ENCODE peak calls at places on chromosomes 1 and 21, in five cellular contexts. E, T, S, X and H are unnamed samples.

GRCh38 chr1:154951901-154952657 is 3.8 kb downstream of the PBXIP1 start:
- DNase-seq in S (no peak), T (no peak), X (no peak), E (no peak), H (no peak)

GRCh38 chr21:35400233-35400939 is 351.3 kb upstream of the RUNX1 start:
- DNase-seq in S (peak; percentile 73), T (no peak), E (no peak), X (no peak), H (peak; percentile 15)

GRCh38 chr1:99365121-99365520 is 100.8 kb downstream of the PLPPR4 start:
- DNase-seq in X (no peak), E (no peak), T (no peak), S (no peak), H (no peak)

GRCh38 chr1:149844096-149844495 is 55.3 kb upstream of the BOLA1 start:
- DNase-seq in X (no peak), S (no peak), E (no peak), T (no peak), H (peak; percentile 14)

GRCh38 chr1:67484492-67484891 is 54.3 kb upstream of the SERBP1 start:
- DNase-seq in S (no peak), T (no peak), X (no peak), E (no peak), H (no peak)

GRCh38 chr1:156310962-156311361 is 11.9 kb upstream of the VHLL start:
- DNase-seq in X (no peak), S (no peak), T (no peak), E (no peak), H (peak; percentile 19)

GRCh38 chr1:162502928-162503327 is 5.3 kb downstream of the UHMK1 start:
- DNase-seq in X (no peak), T (no peak), E (no peak), S (no peak), H (no peak)

GRCh38 chr1:76465030-76465429 is 390.5 kb downstream of the ST6GALNAC3 start:
- DNase-seq in E (no peak), T (no peak), S (peak; percentile 38), X (no peak), H (no peak)

GRCh38 chr1:14561014-14561693 is 37.3 kb upstream of the KAZN start:
- DNase-seq in X (no peak), E (no peak), T (no peak), S (no peak), H (no peak)

GRCh38 chr1:172163479-172164215 is 256.8 kb upstream of the C1orf105 start:
- DNase-seq in E (no peak), X (no peak), T (no peak), S (no peak), H (no peak)

GRCh38 chr21:41627428-41627827 is 119.5 kb upstream of the TMPRSS2 start:
- DNase-seq in S (no peak), X (no peak), E (no peak), T (no peak), H (no peak)

GRCh38 chr1:69991644-69992043 is 213.7 kb downstream of the LRRC40 start:
- DNase-seq in S (no peak), T (no peak), E (no peak), X (no peak), H (no peak)

GRCh38 chr1:166839600-166840308 is 479 bp downstream of the POGK start:
- DNase-seq in E (peak; percentile 69), X (peak; percentile 51), T (no peak), S (peak; percentile 36), H (peak; percentile 93)

GRCh38 chr21:15171546-15171945 is 106.7 kb upstream of the NRIP1 start:
- DNase-seq in S (no peak), X (no peak), E (no peak), T (no peak), H (no peak)

GRCh38 chr1:184754479-184755225 is at the start of gene EDEM3:
- DNase-seq in S (peak; percentile 99), X (peak; percentile 97), E (peak; percentile 100), T (peak; percentile 99), H (peak; percentile 99)

GRCh38 chr21:39098696-39099111 is 84.5 kb downstream of the PSMG1 start:
- DNase-seq in T (no peak), S (peak; percentile 37), X (no peak), E (no peak), H (no peak)

GRCh38 chr1:21251773-21252471 is 38.3 kb downstream of the ECE1 start:
- DNase-seq in T (no peak), E (peak; percentile 86), S (peak; percentile 94), X (peak; percentile 68), H (peak; percentile 77)

GRCh38 chr1:183604811-183605210 is 14.6 kb upstream of the NCF2 start:
- DNase-seq in E (no peak), S (no peak), T (no peak), X (no peak), H (no peak)

GRCh38 chr1:9229549-9229948 is 5.0 kb upstream of the H6PD start:
- DNase-seq in T (no peak), S (no peak), X (no peak), E (no peak), H (no peak)

GRCh38 chr21:41465176-41465781 is 39.2 kb downstream of the MX1 start:
- DNase-seq in X (no peak), T (no peak), S (no peak), E (no peak), H (no peak)

GRCh38 chr1:227923353-227924167 is 24.2 kb downstream of the WNT9A start:
- DNase-seq in S (no peak), X (no peak), T (no peak), E (no peak), H (no peak)

GRCh38 chr1:233085566-233085965 is 135.2 kb downstream of the NTPCR start:
- DNase-seq in E (no peak), T (no peak), S (no peak), X (no peak), H (no peak)

GRCh38 chr1:91803847-91804545 is 82.0 kb downstream of the TGFBR3 start:
- DNase-seq in X (no peak), E (no peak), S (no peak), T (no peak), H (peak; percentile 85)

GRCh38 chr1:109640285-109640865 is 15.5 kb upstream of the GSTM4 start:
- DNase-seq in E (peak; percentile 81), X (peak; percentile 90), T (peak; percentile 94), S (peak; percentile 60), H (peak; percentile 98)

GRCh38 chr21:28230559-28230958 is 762.1 kb downstream of the LTN1 start:
- DNase-seq in S (peak; percentile 49), T (no peak), E (no peak), X (no peak), H (no peak)

GRCh38 chr1:218284917-218285635 is at the start of gene RRP15:
- DNase-seq in E (peak; percentile 89), X (peak; percentile 81), S (peak; percentile 80), T (peak; percentile 96), H (peak; percentile 98)
- TF ChIP-seq POLR2A in E (no peak), X (no peak), S (peak; percentile 56), T (peak; percentile 21), H (no peak)

GRCh38 chr1:31703431-31704260 is at the start of gene COL16A1:
- DNase-seq in T (peak; percentile 90), E (peak; percentile 82), X (peak; percentile 92), S (no peak), H (peak; percentile 62)
- TF ChIP-seq POLR2A in T (peak; percentile 62), E (no peak), X (peak; percentile 57), S (no peak), H (no peak)

DNA sequence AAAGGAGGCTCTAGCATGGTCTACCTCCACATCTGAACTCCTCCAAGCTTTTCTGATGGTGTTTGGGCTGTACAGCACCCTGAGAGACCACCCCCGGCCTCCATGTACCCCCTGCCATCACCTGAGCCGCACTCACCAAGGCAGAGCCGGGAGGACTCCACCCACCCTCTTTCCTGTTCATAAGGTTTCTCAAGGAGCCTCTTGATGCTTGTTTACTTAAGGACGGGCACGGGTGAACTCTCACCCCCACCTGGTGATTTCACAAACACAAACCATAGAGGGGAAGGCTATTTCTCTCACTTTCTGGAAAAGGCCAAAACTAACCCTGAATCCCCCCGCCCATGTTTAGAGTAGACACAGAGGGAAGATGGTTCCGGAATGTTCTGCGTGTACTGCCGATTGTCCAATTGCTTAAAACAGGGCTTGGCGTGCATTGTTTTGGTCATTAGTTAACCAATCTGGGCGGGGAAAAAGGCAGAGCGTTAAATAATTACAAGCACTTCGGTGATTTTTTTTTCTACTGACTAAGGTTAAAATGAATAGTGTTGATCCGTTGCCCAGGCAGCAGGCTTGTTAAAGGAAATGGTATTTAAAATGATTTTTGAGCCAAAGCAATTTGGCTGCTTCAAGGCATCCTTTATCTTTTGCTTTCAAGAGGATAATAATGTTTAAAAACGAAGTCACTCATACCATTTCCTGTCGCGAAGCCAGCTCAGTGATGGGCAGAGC is 279.8 kb upstream of the VAMP3 start:
- DNase-seq in T (no peak), X (peak; percentile 71), E (no peak), S (peak; percentile 52), H (no peak)
- TF ChIP-seq POLR2A in T (no peak), X (no peak), E (no peak), S (no peak), H (no peak)

GRCh38 chr21:45142469-45142868 is 68.1 kb downstream of the ADARB1 start:
- DNase-seq in T (no peak), S (peak; percentile 17), E (peak; percentile 61), X (no peak), H (no peak)

GRCh38 chr21:45139473-45139872 is 65.1 kb downstream of the ADARB1 start:
- DNase-seq in S (no peak), X (no peak), T (no peak), E (no peak), H (no peak)

GRCh38 chr21:45141507-45141906 is 67.1 kb downstream of the ADARB1 start:
- DNase-seq in S (no peak), X (no peak), E (no peak), T (no peak), H (no peak)

GRCh38 chr21:45138199-45139002 is 64.0 kb downstream of the ADARB1 start:
- DNase-seq in S (peak; percentile 57), E (peak; percentile 64), X (peak; percentile 66), T (peak; percentile 91), H (peak; percentile 91)

GRCh38 chr21:45140346-45140940 is 66.1 kb downstream of the ADARB1 start:
- DNase-seq in E (peak; percentile 76), X (peak; percentile 72), S (peak; percentile 88), T (no peak), H (no peak)
- TF ChIP-seq POLR2A in E (no peak), X (no peak), S (no peak), T (no peak), H (no peak)

DNA sequence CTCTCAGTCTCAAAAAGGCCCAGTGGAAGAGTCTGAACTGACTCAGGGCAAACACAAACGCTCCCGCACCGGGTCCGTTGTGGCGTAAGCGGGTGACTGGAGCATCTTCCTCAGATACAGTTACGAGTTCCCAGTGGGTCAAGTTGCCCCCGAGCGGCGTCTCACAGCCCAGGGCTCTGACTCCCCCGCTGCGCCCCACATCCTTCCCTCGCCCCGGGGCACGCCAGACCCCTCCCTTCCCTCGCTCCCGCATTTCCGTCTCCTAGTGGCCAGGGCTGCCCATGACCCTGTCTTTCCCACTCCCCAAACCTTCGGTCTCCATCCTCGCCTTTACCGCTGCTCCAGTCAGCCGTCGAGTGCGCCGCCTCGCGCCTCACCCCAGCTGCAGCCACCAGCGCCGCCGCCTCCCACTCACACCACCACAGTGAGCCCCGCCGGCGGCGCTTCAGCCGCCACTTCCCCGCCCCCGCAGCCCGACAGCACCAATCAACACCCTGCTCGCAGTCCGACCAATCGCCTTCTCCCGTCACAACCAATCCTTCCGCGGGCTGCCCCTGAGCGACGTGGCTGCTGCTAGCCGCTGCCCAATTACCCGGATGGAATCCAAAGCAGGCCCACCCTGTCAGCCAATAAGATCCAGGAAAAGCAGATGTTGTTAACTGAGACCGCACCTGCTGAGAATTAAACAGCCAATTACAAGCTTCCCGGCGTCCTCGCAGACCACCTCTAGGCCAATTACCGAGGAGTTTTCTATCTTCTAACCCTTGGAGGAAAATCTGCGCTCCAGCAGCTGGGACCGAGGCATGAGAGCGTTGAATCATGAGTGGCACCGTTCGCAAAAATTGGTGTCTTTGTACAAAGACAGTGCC is at the start of gene TDRKH:
- DNase-seq in E (peak; percentile 99), T (peak; percentile 100), X (peak; percentile 95), S (peak; percentile 100), H (peak; percentile 100)
- TF ChIP-seq POLR2A in E (no peak), T (peak; percentile 45), X (peak; percentile 18), S (peak; percentile 17), H (no peak)